ENCODE peak calls at places on chromosome X, in six cellular contexts. C is lower leg skin, T is A549, Q is erythroblast, K is H1, L is suprapubic skin. X is an unnamed sample.

GRCh38 chrX:21691512-21692018 is 33.4 kb upstream of the KLHL34 start:
- DNase-seq in C (no peak), T (no peak), Q (no peak), K (no peak), L (no peak), X (no peak)

GRCh38 chrX:118928126-118928525 is 46.3 kb upstream of the LONRF3 start:
- DNase-seq in C (no peak), T (no peak), Q (no peak), K (no peak), L (no peak), X (no peak)

GRCh38 chrX:149829751-149830191 is 48.0 kb downstream of the MAGEA9 start:
- DNase-seq in C (no peak), T (no peak), Q (no peak), K (no peak), L (no peak), X (no peak)

GRCh38 chrX:41875142-41875541 is 48.2 kb downstream of the CASK start:
- DNase-seq in C (no peak), T (no peak), Q (no peak), K (no peak), L (no peak), X (no peak)

GRCh38 chrX:11438767-11439166 is 145.6 kb downstream of the AMELX start:
- DNase-seq in C (no peak), T (no peak), Q (no peak), K (no peak), L (no peak), X (no peak)

GRCh38 chrX:154317391-154318000 is 21.9 kb downstream of the TKTL1 start:
- DNase-seq in C (no peak), T (peak; percentile 44), Q (no peak), K (no peak), L (no peak), X (no peak)

GRCh38 chrX:110316351-110317078 is 1.4 kb downstream of the AMMECR1 start:
- DNase-seq in C (no peak), T (no peak), Q (peak; percentile 39), K (no peak), L (no peak), X (no peak)

GRCh38 chrX:42096262-42096939 is 173.0 kb upstream of the CASK start:
- DNase-seq in C (no peak), T (peak; percentile 77), Q (no peak), K (no peak), L (no peak), X (peak; percentile 4)

GRCh38 chrX:122565952-122566351 is 618.1 kb upstream of the GRIA3 start:
- DNase-seq in C (no peak), T (peak; percentile 9), Q (no peak), K (no peak), L (no peak), X (peak; percentile 9)

GRCh38 chrX:97854071-97854470 is 970.4 kb downstream of the RPA4 start:
- DNase-seq in C (no peak), T (no peak), Q (no peak), K (no peak), L (no peak), X (no peak)

GRCh38 chrX:21207080-21207479 is 167.1 kb upstream of the CNKSR2 start:
- DNase-seq in C (no peak), T (no peak), Q (no peak), K (no peak), L (no peak), X (no peak)

GRCh38 chrX:151151668-151152267 is 24.6 kb upstream of the GPR50 start:
- DNase-seq in C (no peak), T (peak; percentile 57), Q (peak; percentile 48), K (no peak), L (no peak), X (no peak)

GRCh38 chrX:13666836-13667235 is 13.9 kb downstream of the TCEANC start:
- DNase-seq in C (no peak), T (no peak), Q (no peak), K (no peak), L (no peak), X (no peak)

GRCh38 chrX:140928739-140929138 is 73.7 kb upstream of the SPANXB1 start:
- DNase-seq in C (no peak), T (no peak), Q (no peak), K (no peak), L (no peak), X (no peak)

DNA sequence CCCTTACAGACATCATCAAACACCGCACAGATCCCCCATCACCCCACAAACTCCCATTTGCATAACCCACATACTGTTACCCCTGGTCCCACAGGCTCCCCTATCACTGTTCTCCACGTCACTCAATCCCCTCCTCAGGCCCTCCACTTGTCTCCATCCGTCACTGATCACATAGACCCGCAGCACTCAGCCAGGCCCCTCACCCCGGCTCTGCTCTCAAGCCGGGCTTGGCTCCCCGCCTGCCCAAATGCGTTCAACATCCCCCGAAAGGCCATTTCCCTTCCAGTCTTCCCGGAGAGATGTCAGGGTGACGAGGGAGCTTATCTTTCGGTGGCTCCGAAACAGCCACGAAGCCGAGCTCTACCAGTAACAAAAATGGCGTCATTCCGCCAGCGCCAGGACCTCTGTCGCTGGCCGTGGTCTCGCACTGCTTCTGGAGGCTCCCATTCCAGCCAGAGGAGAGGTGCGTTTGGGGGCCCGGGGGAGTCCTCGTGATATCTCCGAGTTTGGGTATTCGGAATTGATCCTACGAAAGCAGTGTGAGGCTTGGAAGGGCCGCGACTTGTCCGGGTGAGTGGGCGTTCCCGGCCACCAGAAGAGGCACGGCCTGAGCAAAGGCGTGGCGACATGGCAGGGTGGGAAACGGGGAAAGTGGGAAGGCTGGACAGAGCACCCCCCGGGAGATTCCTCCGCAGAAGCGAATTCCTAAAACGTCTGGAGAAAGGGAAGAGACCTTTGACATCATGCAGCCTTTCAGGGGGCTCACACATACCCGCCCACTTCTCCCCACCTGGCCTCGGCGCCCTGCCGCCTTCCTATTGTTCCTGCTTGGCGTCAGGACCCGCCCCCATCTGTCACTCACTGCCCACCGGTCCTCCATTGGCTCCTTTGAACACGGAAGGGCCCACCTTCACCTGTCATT is at the start of gene ZNF630:
- DNase-seq in C (peak; percentile 93), T (peak; percentile 72), Q (peak; percentile 2), K (no peak), L (peak; percentile 68), X (no peak)
- TF ChIP-seq POLR2A in C (no peak), T (no peak), Q (no peak), K (peak; percentile 49), L (no peak), X (no peak)

GRCh38 chrX:114930227-114930626 is 87.2 kb downstream of the IL13RA2 start:
- DNase-seq in C (no peak), T (no peak), Q (no peak), K (no peak), L (no peak), X (no peak)
- TF ChIP-seq POLR2A in C (no peak), T (no peak), Q (no peak), K (no peak), L (no peak), X (no peak)

GRCh38 chrX:71095555-71095970 is at the start of gene FOXO4:
- DNase-seq in C (peak; percentile 97), T (peak; percentile 87), Q (peak; percentile 90), K (peak; percentile 69), L (peak; percentile 92), X (peak; percentile 82)
- TF ChIP-seq POLR2A in C (no peak), T (peak; percentile 67), Q (peak; percentile 4), K (no peak), L (no peak), X (peak; percentile 18)

GRCh38 chrX:33211356-33212254 is at the start of gene DMD:
- DNase-seq in C (no peak), T (no peak), Q (no peak), K (no peak), L (no peak), X (no peak)
- TF ChIP-seq POLR2A in C (no peak), T (no peak), Q (no peak), K (no peak), L (no peak), X (no peak)

GRCh38 chrX:153029875-153030274 is 26.4 kb upstream of the PNMA3 start:
- DNase-seq in C (no peak), T (no peak), Q (no peak), K (no peak), L (no peak), X (no peak)

GRCh38 chrX:153030801-153031200 is 25.5 kb upstream of the PNMA3 start:
- DNase-seq in C (no peak), T (no peak), Q (no peak), K (no peak), L (no peak), X (no peak)

GRCh38 chrX:153029162-153029561 is 27.1 kb upstream of the PNMA3 start:
- DNase-seq in C (no peak), T (no peak), Q (no peak), K (no peak), L (no peak), X (no peak)

DNA sequence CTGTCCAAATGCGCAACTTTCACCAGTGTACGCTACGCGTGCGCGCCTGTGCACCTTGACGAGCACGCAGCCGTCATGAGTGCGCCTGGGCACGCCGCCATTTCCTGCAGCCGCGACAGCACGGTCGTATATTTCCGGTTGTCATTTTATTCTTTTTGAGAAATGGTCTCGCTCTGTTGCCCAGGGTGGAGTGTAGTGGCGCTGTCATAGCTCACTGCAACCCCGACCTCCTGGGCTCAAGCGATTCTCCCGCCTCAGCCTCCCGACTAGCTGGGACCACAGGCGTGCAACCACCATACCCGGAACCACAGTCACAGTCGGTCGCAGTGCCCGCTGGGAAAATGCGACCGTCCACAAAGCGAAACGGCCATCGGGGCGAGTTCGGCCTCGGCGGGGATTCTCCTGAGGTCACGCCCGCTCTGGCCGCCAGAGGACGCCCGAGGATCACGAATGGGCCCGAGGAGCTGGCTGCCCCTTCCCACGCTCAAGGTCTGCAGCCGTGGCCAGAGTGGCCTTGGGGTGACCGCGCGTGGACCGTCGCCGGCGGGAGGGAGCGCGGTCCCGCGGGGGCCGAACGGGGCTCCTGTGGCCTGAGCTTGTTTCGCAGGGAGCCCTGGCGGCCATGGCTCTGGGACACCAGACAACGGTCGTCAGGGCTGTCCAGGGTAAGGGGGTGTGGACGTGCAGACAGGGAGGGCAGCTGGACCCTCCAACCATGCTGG is 23.7 kb upstream of the PNMA3 start:
- DNase-seq in C (peak; percentile 95), T (peak; percentile 55), Q (peak; percentile 57), K (no peak), L (peak; percentile 83), X (peak; percentile 53)
- TF ChIP-seq POLR2A in C (no peak), T (no peak), Q (no peak), K (no peak), L (no peak), X (no peak)

X was measured in H54.